ENCODE peak calls at places on chromosomes 11 and 22, in seven cellular contexts. P is SJSA1; Q is AG04450; S is ovary; I is astrocyte; N is CD8-positive, alpha-beta T cell; O is PC-3. U is an unnamed sample.

GRCh38 chr11:96168623-96169022 is 174.4 kb downstream of the MAML2 start:
- DNase-seq in P (peak), Q (peak), S (no peak), I (peak), N (no peak), O (peak), U (peak)

GRCh38 chr11:17927041-17927440 is 85.8 kb downstream of the SERGEF start:
- DNase-seq in P (no peak), Q (no peak), S (no peak), I (no peak), N (no peak), O (no peak), U (no peak)

GRCh38 chr22:27685971-27686370 is 115.6 kb downstream of the MN1 start:
- DNase-seq in P (no peak), Q (no peak), S (no peak), I (no peak), N (no peak), O (no peak), U (no peak)

GRCh38 chr11:31240340-31240904 is 129.1 kb downstream of the DCDC1 start:
- DNase-seq in P (no peak), Q (peak), S (no peak), I (peak), N (no peak), O (peak), U (peak)

GRCh38 chr11:37967635-37968034 is 1369.6 kb upstream of the RAG2 start:
- DNase-seq in P (no peak), Q (no peak), S (no peak), I (no peak), N (no peak), O (no peak), U (no peak)

GRCh38 chr11:27795955-27796861 is 96.0 kb upstream of the BDNF start:
- DNase-seq in P (peak), Q (no peak), S (no peak), I (no peak), N (no peak), O (no peak), U (no peak)

GRCh38 chr11:69567951-69568808 is 72.8 kb upstream of the CCND1 start:
- DNase-seq in P (peak), Q (no peak), S (no peak), I (peak), N (no peak), O (no peak), U (no peak)

GRCh38 chr11:100753562-100753961 is 66.5 kb downstream of the ARHGAP42 start:
- DNase-seq in P (no peak), Q (no peak), S (no peak), I (no peak), N (no peak), O (no peak), U (no peak)

GRCh38 chr11:72773291-72773690 is 20.6 kb downstream of the STARD10 start:
- DNase-seq in P (peak), Q (peak), S (peak), I (peak), N (no peak), O (peak), U (peak)

GRCh38 chr11:35887737-35888136 is 56.1 kb upstream of the LDLRAD3 start:
- DNase-seq in P (no peak), Q (no peak), S (no peak), I (no peak), N (no peak), O (no peak), U (peak)

GRCh38 chr22:36052505-36052941 is 23.9 kb upstream of the RBFOX2 start:
- DNase-seq in P (peak), Q (no peak), S (no peak), I (peak), N (no peak), O (peak), U (peak)

GRCh38 chr11:110428040-110428439 is 1.7 kb upstream of the FDX1 start:
- DNase-seq in P (no peak), Q (no peak), S (no peak), I (no peak), N (no peak), O (no peak), U (no peak)

GRCh38 chr11:10678106-10678505 is 15.4 kb downstream of the IRAG1 start:
- DNase-seq in P (no peak), Q (no peak), S (no peak), I (no peak), N (no peak), O (no peak), U (no peak)

GRCh38 chr11:89381094-89381493 is 110.1 kb downstream of the NOX4 start:
- DNase-seq in P (peak), Q (peak), S (no peak), I (peak), N (no peak), O (peak), U (peak)

GRCh38 chr11:66718320-66718971 is 10.6 kb downstream of the SPTBN2 start:
- DNase-seq in P (no peak), Q (no peak), S (no peak), I (no peak), N (no peak), O (no peak), U (peak)

GRCh38 chr22:29385748-29386147 is 2.6 kb downstream of the AP1B1 start:
- DNase-seq in P (no peak), Q (no peak), S (no peak), I (no peak), N (no peak), O (no peak), U (no peak)

GRCh38 chr11:2799881-2800654 is 85.5 kb downstream of the CDKN1C start:
- DNase-seq in P (no peak), Q (no peak), S (peak), I (no peak), N (no peak), O (no peak), U (no peak)

GRCh38 chr22:30474683-30475424 is 3.0 kb upstream of the SEC14L3 start:
- DNase-seq in P (no peak), Q (no peak), S (no peak), I (no peak), N (no peak), O (no peak), U (no peak)

GRCh38 chr11:87012089-87012488 is 25.6 kb upstream of the TMEM135 start:
- DNase-seq in P (no peak), Q (no peak), S (no peak), I (no peak), N (no peak), O (no peak), U (no peak)

GRCh38 chr11:127345819-127346459 is 345.4 kb upstream of the KIRREL3 start:
- DNase-seq in P (peak), Q (no peak), S (peak), I (peak), N (no peak), O (peak), U (no peak)

GRCh38 chr11:44899959-44900358 is 50.7 kb downstream of the TP53I11 start:
- DNase-seq in P (peak), Q (peak), S (no peak), I (peak), N (no peak), O (peak), U (no peak)

GRCh38 chr11:64642876-64643257 is 51.8 kb downstream of the SLC22A12 start:
- DNase-seq in P (no peak), Q (no peak), S (peak), I (no peak), N (no peak), O (no peak), U (no peak)
- H3K27ac ChIP-seq in P (no peak), Q (no peak), S (no peak), I (no peak), N (no peak), O (no peak), U (no peak)

DNA sequence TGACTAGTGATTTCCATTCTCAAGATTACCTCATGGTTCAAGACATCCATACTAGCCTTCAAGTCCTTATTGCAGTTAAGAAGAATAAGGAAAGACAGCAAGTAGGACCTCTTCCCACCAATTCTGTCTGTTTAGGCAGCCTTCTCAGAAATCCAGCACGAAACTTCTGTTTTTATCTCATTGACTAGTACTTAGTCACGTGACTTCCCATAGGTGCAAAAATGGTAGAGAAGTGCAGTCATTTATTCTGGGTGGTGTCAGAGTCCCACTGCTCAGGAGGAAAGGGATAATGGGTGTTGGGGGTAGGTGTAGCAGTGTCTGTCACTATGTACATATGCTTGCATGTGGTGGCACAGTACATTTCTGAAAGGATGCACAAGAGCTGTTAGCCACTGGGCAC is 57.7 kb upstream of the SORL1-AS1 start:
- DNase-seq in P (no peak), Q (no peak), S (no peak), I (no peak), N (no peak), O (no peak), U (no peak)
- H3K27ac ChIP-seq in P (no peak), Q (no peak), S (no peak), I (no peak), N (no peak), O (no peak), U (no peak)

DNA sequence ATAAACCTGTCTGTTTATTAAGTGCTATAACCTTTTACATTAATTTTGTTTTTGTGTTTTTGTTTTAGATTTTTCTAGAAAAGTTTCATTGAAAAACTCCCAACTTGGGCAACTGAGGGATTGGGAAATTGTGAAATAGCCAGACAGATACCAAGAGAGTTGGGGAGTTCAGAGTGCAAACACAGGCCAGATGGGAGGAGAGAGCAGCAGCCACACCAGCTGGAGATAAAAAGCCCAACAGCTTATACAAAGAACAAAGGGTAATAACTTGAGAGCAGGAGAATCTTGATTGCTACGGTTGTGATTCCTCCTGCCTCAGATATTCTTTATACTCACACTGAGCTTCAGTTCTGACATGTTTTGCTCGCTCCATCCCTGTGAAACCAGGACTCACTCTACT is 1642.2 kb downstream of the LRRC4C start:
- DNase-seq in P (no peak), Q (no peak), S (no peak), I (no peak), N (no peak), O (no peak), U (no peak)
- H3K27ac ChIP-seq in P (no peak), Q (no peak), S (no peak), I (no peak), N (no peak), O (no peak), U (no peak)

GRCh38 chr11:19664896-19665548 is 47.6 kb upstream of the NAV2 start:
- DNase-seq in P (no peak), Q (no peak), S (no peak), I (peak), N (no peak), O (peak), U (no peak)
- H3K27ac ChIP-seq in P (no peak), Q (no peak), S (no peak), I (no peak), N (no peak), O (no peak), U (peak)

DNA sequence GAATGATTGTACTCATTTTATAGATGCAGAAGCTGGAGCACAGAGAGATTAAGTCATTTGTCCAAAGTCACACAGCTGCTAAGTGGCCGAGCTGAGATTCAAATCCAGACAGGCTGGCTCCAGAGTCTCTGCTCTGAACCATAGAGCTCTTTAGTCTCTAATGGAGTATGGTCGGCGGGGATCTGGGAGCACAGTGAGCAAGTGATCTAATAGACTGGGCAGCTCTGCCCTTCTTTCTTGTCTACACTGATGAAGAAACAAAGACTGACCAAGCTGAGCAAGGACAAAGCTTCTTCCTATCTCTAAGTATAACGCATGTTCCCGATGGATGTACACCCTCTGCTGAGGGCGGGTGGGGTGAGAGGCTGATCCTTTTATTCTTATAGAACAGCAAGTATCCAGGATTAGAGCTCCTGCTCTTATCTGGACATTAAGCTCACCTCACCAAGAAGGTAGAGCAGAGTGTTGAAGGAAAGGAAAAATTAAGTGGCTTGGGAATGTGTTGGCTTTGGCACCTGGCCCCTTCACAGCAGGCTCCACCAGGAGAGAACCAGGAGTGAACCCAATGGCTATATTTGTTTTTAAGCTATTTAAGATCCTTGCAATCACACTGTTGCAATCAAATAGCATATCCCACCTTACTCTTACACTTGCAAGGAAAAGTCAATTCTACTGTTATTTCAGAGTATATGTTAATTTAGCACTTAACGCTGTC is 68.7 kb downstream of the ETS1 start:
- DNase-seq in P (no peak), Q (no peak), S (no peak), I (no peak), N (no peak), O (no peak), U (no peak)
- H3K27ac ChIP-seq in P (peak), Q (peak), S (peak), I (peak), N (peak), O (no peak), U (peak)

DNA sequence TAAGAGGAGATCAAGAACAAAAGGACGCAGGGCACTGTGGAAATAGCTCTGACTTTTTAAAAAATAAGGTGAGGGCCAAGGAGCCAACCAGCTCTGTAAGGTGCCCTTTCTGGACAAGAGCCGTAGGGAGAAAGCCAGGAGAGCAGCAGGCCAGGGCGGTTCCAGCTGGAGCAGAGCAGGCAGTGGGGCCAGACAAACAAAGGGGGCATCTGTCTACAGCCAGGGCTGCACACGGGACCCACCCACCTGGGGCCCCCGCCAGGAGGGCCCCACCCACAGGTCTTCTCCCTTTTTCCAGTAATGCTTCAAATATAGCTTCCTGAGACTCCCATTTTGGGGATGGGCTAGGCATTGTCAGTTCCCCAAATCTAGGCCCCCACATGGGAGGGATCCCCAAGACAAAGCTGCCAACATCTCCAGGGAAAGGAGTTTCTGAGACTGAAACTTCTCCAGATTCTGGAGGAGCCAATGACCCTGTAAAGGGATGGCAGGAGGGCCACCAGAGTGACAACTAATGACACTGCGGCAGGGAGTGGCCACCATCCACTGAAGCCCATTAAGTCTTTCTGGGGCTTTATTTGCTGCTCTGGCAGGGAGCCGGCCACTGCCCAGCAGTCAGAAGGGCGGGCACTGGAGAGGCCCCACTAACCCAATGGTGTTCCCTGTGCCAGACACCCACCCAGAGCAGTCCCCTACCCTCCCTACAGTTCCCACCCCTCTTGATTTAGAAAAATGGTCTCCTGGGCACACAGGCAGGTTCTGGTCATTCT is 1.9 kb downstream of the ZFTA start:
- DNase-seq in P (no peak), Q (no peak), S (peak), I (no peak), N (no peak), O (no peak), U (no peak)
- H3K27ac ChIP-seq in P (no peak), Q (peak), S (peak), I (peak), N (no peak), O (no peak), U (no peak)

GRCh38 chr11:83827940-83828554 is 541.9 kb upstream of the CCDC90B start:
- DNase-seq in P (peak), Q (no peak), S (no peak), I (peak), N (no peak), O (peak), U (no peak)
- H3K27ac ChIP-seq in P (no peak), Q (peak), S (no peak), I (peak), N (no peak), O (no peak), U (no peak)